ENCODE peak calls at places on chromosomes 3 and 15, in five cellular contexts. One of them, this sample, is unnamed.

GRCh38 chr3:187044206-187044605 is 95.1 kb downstream of the RPL39L start:
- DNase-seq in AG09309: no peak
- DNase-seq in type B pancreatic cell: peak
- DNase-seq in cardiac fibroblast: peak
- DNase-seq in breast epithelium: no peak
- DNase-seq in this sample: no peak

GRCh38 chr3:117786339-117786738 is 1076.8 kb downstream of the TUSC7 start:
- DNase-seq in breast epithelium: no peak
- DNase-seq in cardiac fibroblast: no peak
- DNase-seq in AG09309: no peak
- DNase-seq in type B pancreatic cell: no peak
- DNase-seq in this sample: no peak

GRCh38 chr3:88785841-88786240 is 321.6 kb upstream of the EPHA3 start:
- DNase-seq in cardiac fibroblast: no peak
- DNase-seq in type B pancreatic cell: no peak
- DNase-seq in AG09309: no peak
- DNase-seq in breast epithelium: no peak
- DNase-seq in this sample: no peak

GRCh38 chr3:45560270-45561020 is 34.1 kb upstream of the LIMD1 start:
- DNase-seq in AG09309: no peak
- DNase-seq in type B pancreatic cell: no peak
- DNase-seq in breast epithelium: peak
- DNase-seq in cardiac fibroblast: peak
- DNase-seq in this sample: no peak

GRCh38 chr3:189300345-189300744 is 128.6 kb downstream of the TPRG1 start:
- DNase-seq in AG09309: no peak
- DNase-seq in cardiac fibroblast: no peak
- DNase-seq in type B pancreatic cell: no peak
- DNase-seq in breast epithelium: no peak
- DNase-seq in this sample: no peak

GRCh38 chr3:14143826-14144225 is 19.0 kb downstream of the TMEM43 start:
- DNase-seq in breast epithelium: peak
- DNase-seq in cardiac fibroblast: peak
- DNase-seq in type B pancreatic cell: no peak
- DNase-seq in AG09309: peak
- DNase-seq in this sample: no peak

GRCh38 chr15:70279096-70279495 is 181.4 kb upstream of the TLE3 start:
- DNase-seq in AG09309: no peak
- DNase-seq in breast epithelium: no peak
- DNase-seq in type B pancreatic cell: no peak
- DNase-seq in cardiac fibroblast: no peak
- DNase-seq in this sample: no peak

GRCh38 chr3:37753428-37753827 is 108.3 kb upstream of the CTDSPL start:
- DNase-seq in type B pancreatic cell: no peak
- DNase-seq in breast epithelium: no peak
- DNase-seq in AG09309: no peak
- DNase-seq in cardiac fibroblast: peak
- DNase-seq in this sample: no peak

GRCh38 chr15:40106203-40107161 is 2.2 kb downstream of the BMF start:
- DNase-seq in breast epithelium: peak
- DNase-seq in type B pancreatic cell: no peak
- DNase-seq in AG09309: no peak
- DNase-seq in cardiac fibroblast: peak
- DNase-seq in this sample: no peak

GRCh38 chr3:72447059-72447946 is 400.9 kb downstream of the SHQ1 start:
- DNase-seq in type B pancreatic cell: peak
- DNase-seq in cardiac fibroblast: peak
- DNase-seq in breast epithelium: peak
- DNase-seq in AG09309: peak
- DNase-seq in this sample: peak

GRCh38 chr3:170815340-170815739 is 54.7 kb downstream of the RPL22L1 start:
- DNase-seq in type B pancreatic cell: no peak
- DNase-seq in cardiac fibroblast: no peak
- DNase-seq in breast epithelium: no peak
- DNase-seq in AG09309: no peak
- DNase-seq in this sample: no peak

GRCh38 chr3:111369953-111370352 is 172.0 kb upstream of the CD96 start:
- DNase-seq in AG09309: no peak
- DNase-seq in type B pancreatic cell: no peak
- DNase-seq in breast epithelium: no peak
- DNase-seq in cardiac fibroblast: peak
- DNase-seq in this sample: no peak

GRCh38 chr3:77807312-77807711 is 767.4 kb downstream of the ROBO2 start:
- DNase-seq in AG09309: no peak
- DNase-seq in breast epithelium: no peak
- DNase-seq in cardiac fibroblast: no peak
- DNase-seq in type B pancreatic cell: no peak
- DNase-seq in this sample: no peak

GRCh38 chr3:49119036-49119435 is 1.6 kb downstream of the USP19 start:
- DNase-seq in type B pancreatic cell: no peak
- DNase-seq in cardiac fibroblast: no peak
- DNase-seq in breast epithelium: no peak
- DNase-seq in AG09309: no peak
- DNase-seq in this sample: no peak

GRCh38 chr15:75597667-75598341 is 18.7 kb upstream of the PTPN9 start:
- DNase-seq in breast epithelium: no peak
- DNase-seq in cardiac fibroblast: peak
- DNase-seq in type B pancreatic cell: no peak
- DNase-seq in AG09309: no peak
- DNase-seq in this sample: peak

GRCh38 chr3:125121246-125122010 is 65.6 kb upstream of the HEG1 start:
- DNase-seq in type B pancreatic cell: no peak
- DNase-seq in cardiac fibroblast: no peak
- DNase-seq in breast epithelium: no peak
- DNase-seq in AG09309: no peak
- DNase-seq in this sample: no peak

GRCh38 chr3:39414421-39414907 is 7.9 kb downstream of the RPSA start:
- DNase-seq in cardiac fibroblast: peak
- DNase-seq in AG09309: no peak
- DNase-seq in type B pancreatic cell: no peak
- DNase-seq in breast epithelium: no peak
- DNase-seq in this sample: no peak

GRCh38 chr15:41809526-41810220 is 18.2 kb upstream of the JMJD7 start:
- DNase-seq in AG09309: no peak
- DNase-seq in breast epithelium: no peak
- DNase-seq in cardiac fibroblast: no peak
- DNase-seq in type B pancreatic cell: no peak
- DNase-seq in this sample: no peak

GRCh38 chr3:17846466-17846865 is 104.0 kb upstream of the TBC1D5 start:
- DNase-seq in AG09309: no peak
- DNase-seq in breast epithelium: no peak
- DNase-seq in cardiac fibroblast: peak
- DNase-seq in type B pancreatic cell: no peak
- DNase-seq in this sample: no peak

GRCh38 chr15:70188286-70188685 is 90.6 kb upstream of the TLE3 start:
- DNase-seq in type B pancreatic cell: no peak
- DNase-seq in AG09309: no peak
- DNase-seq in cardiac fibroblast: no peak
- DNase-seq in breast epithelium: no peak
- DNase-seq in this sample: no peak

GRCh38 chr15:38707802-38708671 is 143.4 kb upstream of the RASGRP1 start:
- DNase-seq in type B pancreatic cell: no peak
- DNase-seq in cardiac fibroblast: peak
- DNase-seq in AG09309: no peak
- DNase-seq in breast epithelium: peak
- DNase-seq in this sample: peak

GRCh38 chr3:2071531-2071930 is 27.1 kb upstream of the CNTN4 start:
- DNase-seq in cardiac fibroblast: no peak
- DNase-seq in AG09309: no peak
- DNase-seq in breast epithelium: no peak
- DNase-seq in type B pancreatic cell: no peak
- DNase-seq in this sample: no peak
- TF ChIP-seq CTCF in cardiac fibroblast: no peak
- TF ChIP-seq CTCF in AG09309: no peak
- TF ChIP-seq CTCF in breast epithelium: no peak
- TF ChIP-seq CTCF in type B pancreatic cell: no peak
- TF ChIP-seq CTCF in this sample: no peak

DNA sequence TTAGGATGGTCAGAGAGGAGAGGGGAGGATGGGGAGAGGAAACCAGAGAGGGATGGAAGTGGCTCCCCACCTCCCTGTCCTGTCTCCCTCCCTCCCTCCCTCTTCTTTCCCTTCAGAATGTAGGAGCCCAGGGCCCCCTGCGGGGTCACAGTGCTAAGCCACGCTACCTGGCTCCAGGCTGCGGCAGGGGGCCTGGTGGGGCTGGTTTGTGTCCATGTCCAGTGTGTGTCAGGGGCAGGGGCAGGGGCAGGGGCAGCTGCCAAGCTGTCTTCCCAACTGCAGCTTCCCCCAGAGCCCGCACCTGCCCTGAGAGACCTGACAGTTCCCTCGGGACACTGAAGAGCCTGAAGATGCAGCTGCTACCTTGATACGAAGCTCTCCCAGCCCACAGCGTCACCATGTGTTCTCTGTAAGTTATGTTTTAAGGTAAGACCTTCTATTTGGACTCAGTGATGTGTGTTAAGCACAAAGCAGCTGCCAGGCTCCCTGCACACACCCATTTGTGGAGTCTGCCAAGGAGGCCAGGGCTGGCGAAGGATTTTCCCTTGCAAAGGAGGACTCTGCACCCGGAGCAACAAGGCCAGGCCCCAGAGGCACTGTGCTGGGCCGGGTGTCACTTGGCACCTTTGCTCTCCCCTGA is 121.8 kb upstream of the SMAD3 start:
- DNase-seq in AG09309: no peak
- DNase-seq in breast epithelium: no peak
- DNase-seq in cardiac fibroblast: no peak
- DNase-seq in type B pancreatic cell: no peak
- DNase-seq in this sample: no peak
- TF ChIP-seq CTCF in AG09309: no peak
- TF ChIP-seq CTCF in breast epithelium: no peak
- TF ChIP-seq CTCF in cardiac fibroblast: no peak
- TF ChIP-seq CTCF in type B pancreatic cell: no peak
- TF ChIP-seq CTCF in this sample: no peak

GRCh38 chr3:20930034-20930433 is 744.0 kb upstream of the SGO1 start:
- DNase-seq in AG09309: no peak
- DNase-seq in type B pancreatic cell: no peak
- DNase-seq in cardiac fibroblast: peak
- DNase-seq in breast epithelium: no peak
- DNase-seq in this sample: no peak
- TF ChIP-seq CTCF in AG09309: peak
- TF ChIP-seq CTCF in type B pancreatic cell: peak
- TF ChIP-seq CTCF in cardiac fibroblast: peak
- TF ChIP-seq CTCF in breast epithelium: no peak
- TF ChIP-seq CTCF in this sample: no peak

DNA sequence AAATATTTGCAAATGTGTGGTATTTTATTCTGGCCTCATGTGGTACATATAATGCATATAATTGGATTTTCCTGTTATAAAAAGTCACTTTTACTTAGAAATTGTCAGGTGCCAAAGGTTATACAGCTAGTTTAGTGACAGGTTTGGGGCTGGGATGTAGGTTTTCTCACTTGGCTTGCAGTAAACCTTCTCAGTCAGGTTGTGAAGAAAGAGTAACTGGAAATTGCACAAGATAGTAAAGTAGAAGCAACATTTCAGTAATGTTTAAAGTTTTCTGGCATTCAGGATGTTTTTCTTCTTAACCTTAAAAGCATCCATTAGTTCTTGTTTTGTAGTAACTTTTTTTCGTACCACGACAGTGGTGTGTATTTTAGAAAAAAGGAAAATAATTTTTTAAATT is 53.9 kb downstream of the MEF2A start:
- DNase-seq in AG09309: peak
- DNase-seq in cardiac fibroblast: peak
- DNase-seq in breast epithelium: no peak
- DNase-seq in type B pancreatic cell: no peak
- DNase-seq in this sample: no peak
- TF ChIP-seq CTCF in AG09309: no peak
- TF ChIP-seq CTCF in cardiac fibroblast: no peak
- TF ChIP-seq CTCF in breast epithelium: no peak
- TF ChIP-seq CTCF in type B pancreatic cell: no peak
- TF ChIP-seq CTCF in this sample: no peak

DNA sequence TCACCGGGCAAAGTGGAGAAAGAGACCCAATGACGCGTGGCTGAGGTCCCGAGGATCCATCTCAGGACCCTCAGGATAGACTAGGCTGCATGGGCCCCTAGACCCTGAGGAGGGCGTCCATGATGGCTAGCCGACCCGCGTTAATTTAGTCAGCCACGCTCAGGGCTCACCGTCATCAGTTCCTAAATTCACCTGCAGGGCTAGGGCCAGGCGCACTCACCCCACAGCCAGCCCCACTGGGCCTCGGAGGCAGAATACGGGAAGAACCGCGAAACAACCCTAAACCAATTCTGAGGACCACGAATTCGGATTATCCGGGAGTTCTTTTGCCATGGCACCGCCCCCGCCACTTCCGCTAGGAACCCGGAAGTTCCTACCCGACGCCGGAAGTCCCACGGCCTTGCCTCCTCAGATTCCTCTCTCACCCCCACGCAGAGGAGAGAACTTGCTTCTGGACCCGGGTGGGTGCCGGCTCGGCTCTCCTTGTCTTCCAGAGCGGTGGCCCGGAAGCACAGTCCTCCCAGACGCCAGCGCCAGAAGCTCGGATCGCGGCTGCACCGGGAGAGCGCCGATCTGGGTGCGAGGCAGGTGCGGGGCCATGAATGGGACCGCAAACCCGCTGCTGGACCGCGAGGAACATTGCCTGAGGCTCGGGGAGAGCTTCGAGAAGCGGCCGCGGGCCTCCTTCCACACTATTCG is at the start of the genes EAF1 and METTL6:
- DNase-seq in cardiac fibroblast: peak
- DNase-seq in type B pancreatic cell: peak
- DNase-seq in AG09309: no peak
- DNase-seq in breast epithelium: peak
- DNase-seq in this sample: peak
- TF ChIP-seq CTCF in cardiac fibroblast: no peak
- TF ChIP-seq CTCF in type B pancreatic cell: peak
- TF ChIP-seq CTCF in AG09309: peak
- TF ChIP-seq CTCF in breast epithelium: no peak
- TF ChIP-seq CTCF in this sample: peak

This sample was measured in DND-41.